ENCODE peak calls at places on chromosomes 6 and 20, in eight cellular contexts. One of them, this sample, is unnamed.

GRCh38 chr20:38806855-38807655 is 1.6 kb downstream of the PPP1R16B start:
- DNase-seq in body of pancreas: no peak
- DNase-seq in thyroid gland: no peak
- DNase-seq in H1: no peak
- DNase-seq in erythroblast: no peak
- DNase-seq in right lobe of liver: no peak
- DNase-seq in transverse colon: peak
- DNase-seq in endothelial cell of umbilical vein: peak
- DNase-seq in this sample: no peak

GRCh38 chr6:52725133-52725529 is 38.1 kb downstream of the GSTA2 start:
- DNase-seq in body of pancreas: peak
- DNase-seq in thyroid gland: peak
- DNase-seq in H1: no peak
- DNase-seq in erythroblast: peak
- DNase-seq in right lobe of liver: peak
- DNase-seq in transverse colon: peak
- DNase-seq in endothelial cell of umbilical vein: no peak
- DNase-seq in this sample: no peak

GRCh38 chr6:392441-393390 is 1.2 kb downstream of the IRF4 start:
- DNase-seq in body of pancreas: no peak
- DNase-seq in thyroid gland: no peak
- DNase-seq in H1: no peak
- DNase-seq in erythroblast: no peak
- DNase-seq in right lobe of liver: no peak
- DNase-seq in transverse colon: no peak
- DNase-seq in endothelial cell of umbilical vein: no peak
- DNase-seq in this sample: no peak

GRCh38 chr6:3844097-3844463 is 5.1 kb upstream of the FAM50B start:
- DNase-seq in body of pancreas: no peak
- DNase-seq in thyroid gland: no peak
- DNase-seq in H1: no peak
- DNase-seq in erythroblast: no peak
- DNase-seq in right lobe of liver: no peak
- DNase-seq in transverse colon: no peak
- DNase-seq in endothelial cell of umbilical vein: no peak
- DNase-seq in this sample: peak

GRCh38 chr20:41200446-41201202 is 63.3 kb downstream of the PLCG1 start:
- DNase-seq in body of pancreas: no peak
- DNase-seq in thyroid gland: no peak
- DNase-seq in H1: no peak
- DNase-seq in erythroblast: no peak
- DNase-seq in right lobe of liver: no peak
- DNase-seq in transverse colon: no peak
- DNase-seq in endothelial cell of umbilical vein: peak
- DNase-seq in this sample: no peak

GRCh38 chr6:119929121-119929520 is 579.6 kb upstream of the MAN1A1 start:
- DNase-seq in body of pancreas: no peak
- DNase-seq in thyroid gland: no peak
- DNase-seq in H1: no peak
- DNase-seq in erythroblast: no peak
- DNase-seq in right lobe of liver: no peak
- DNase-seq in transverse colon: no peak
- DNase-seq in endothelial cell of umbilical vein: no peak
- DNase-seq in this sample: no peak

GRCh38 chr6:81834141-81834621 is 81.7 kb upstream of the TENT5A start:
- DNase-seq in body of pancreas: no peak
- DNase-seq in thyroid gland: no peak
- DNase-seq in H1: no peak
- DNase-seq in erythroblast: peak
- DNase-seq in right lobe of liver: no peak
- DNase-seq in transverse colon: peak
- DNase-seq in endothelial cell of umbilical vein: no peak
- DNase-seq in this sample: peak

GRCh38 chr6:146310628-146311027 is 233.0 kb upstream of the RAB32 start:
- DNase-seq in body of pancreas: no peak
- DNase-seq in thyroid gland: no peak
- DNase-seq in H1: no peak
- DNase-seq in erythroblast: no peak
- DNase-seq in right lobe of liver: no peak
- DNase-seq in transverse colon: no peak
- DNase-seq in endothelial cell of umbilical vein: no peak
- DNase-seq in this sample: no peak

GRCh38 chr20:6504826-6505225 is 262.7 kb upstream of the BMP2 start:
- DNase-seq in body of pancreas: no peak
- DNase-seq in thyroid gland: no peak
- DNase-seq in H1: no peak
- DNase-seq in erythroblast: no peak
- DNase-seq in right lobe of liver: no peak
- DNase-seq in transverse colon: no peak
- DNase-seq in endothelial cell of umbilical vein: no peak
- DNase-seq in this sample: no peak

GRCh38 chr6:28005124-28005662 is 48.2 kb downstream of the OR2B6 start:
- DNase-seq in body of pancreas: no peak
- DNase-seq in thyroid gland: no peak
- DNase-seq in H1: no peak
- DNase-seq in erythroblast: peak
- DNase-seq in right lobe of liver: no peak
- DNase-seq in transverse colon: no peak
- DNase-seq in endothelial cell of umbilical vein: no peak
- DNase-seq in this sample: no peak

GRCh38 chr20:651713-652610 is 1.0 kb downstream of the SRXN1 start:
- DNase-seq in body of pancreas: no peak
- DNase-seq in thyroid gland: peak
- DNase-seq in H1: no peak
- DNase-seq in erythroblast: peak
- DNase-seq in right lobe of liver: no peak
- DNase-seq in transverse colon: peak
- DNase-seq in endothelial cell of umbilical vein: no peak
- DNase-seq in this sample: no peak

GRCh38 chr20:10498196-10498595 is 63.1 kb downstream of the SLX4IP start:
- DNase-seq in body of pancreas: no peak
- DNase-seq in thyroid gland: no peak
- DNase-seq in H1: no peak
- DNase-seq in erythroblast: peak
- DNase-seq in right lobe of liver: no peak
- DNase-seq in transverse colon: no peak
- DNase-seq in endothelial cell of umbilical vein: peak
- DNase-seq in this sample: no peak

GRCh38 chr20:18738055-18738454 is 75.5 kb upstream of the SCP2D1 start:
- DNase-seq in body of pancreas: no peak
- DNase-seq in thyroid gland: no peak
- DNase-seq in H1: no peak
- DNase-seq in erythroblast: peak
- DNase-seq in right lobe of liver: no peak
- DNase-seq in transverse colon: no peak
- DNase-seq in endothelial cell of umbilical vein: no peak
- DNase-seq in this sample: no peak

GRCh38 chr6:133705731-133706130 is 183.2 kb upstream of the TCF21 start:
- DNase-seq in body of pancreas: no peak
- DNase-seq in thyroid gland: no peak
- DNase-seq in H1: no peak
- DNase-seq in erythroblast: no peak
- DNase-seq in right lobe of liver: no peak
- DNase-seq in transverse colon: no peak
- DNase-seq in endothelial cell of umbilical vein: no peak
- DNase-seq in this sample: no peak

GRCh38 chr20:20373046-20373706 is 5.3 kb downstream of the INSM1 start:
- DNase-seq in body of pancreas: no peak
- DNase-seq in thyroid gland: no peak
- DNase-seq in H1: no peak
- DNase-seq in erythroblast: no peak
- DNase-seq in right lobe of liver: no peak
- DNase-seq in transverse colon: no peak
- DNase-seq in endothelial cell of umbilical vein: no peak
- DNase-seq in this sample: no peak

GRCh38 chr20:25623225-25623735 is 534 bp downstream of the NANP start:
- DNase-seq in body of pancreas: peak
- DNase-seq in thyroid gland: peak
- DNase-seq in H1: peak
- DNase-seq in erythroblast: peak
- DNase-seq in right lobe of liver: peak
- DNase-seq in transverse colon: peak
- DNase-seq in endothelial cell of umbilical vein: no peak
- DNase-seq in this sample: peak

GRCh38 chr6:147530132-147531060 is 21.9 kb downstream of the SAMD5 start:
- DNase-seq in body of pancreas: no peak
- DNase-seq in thyroid gland: no peak
- DNase-seq in H1: no peak
- DNase-seq in erythroblast: no peak
- DNase-seq in right lobe of liver: peak
- DNase-seq in transverse colon: peak
- DNase-seq in endothelial cell of umbilical vein: no peak
- DNase-seq in this sample: no peak

DNA sequence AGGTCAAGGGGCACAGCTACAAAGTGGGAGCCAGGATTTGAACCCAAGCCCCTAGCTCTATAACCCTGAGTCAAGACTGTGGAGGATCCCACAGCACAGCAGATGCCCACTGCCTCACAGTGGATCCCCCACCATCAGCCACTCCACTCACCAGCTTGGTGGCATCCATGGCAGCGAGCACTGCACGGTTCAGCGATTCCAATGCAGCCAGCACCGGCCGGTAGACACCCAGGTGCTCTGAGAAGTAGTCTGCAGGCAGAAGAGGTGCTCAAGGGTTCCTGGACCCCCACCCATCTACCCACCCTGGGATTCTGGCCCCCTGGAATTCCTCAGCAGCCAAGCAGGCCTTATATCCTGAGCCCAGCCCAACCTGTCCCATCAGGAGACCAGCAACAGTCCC is 2.5 kb downstream of the ACTL10 start:
- DNase-seq in body of pancreas: no peak
- DNase-seq in thyroid gland: peak
- DNase-seq in H1: no peak
- DNase-seq in erythroblast: no peak
- DNase-seq in right lobe of liver: no peak
- DNase-seq in transverse colon: no peak
- DNase-seq in endothelial cell of umbilical vein: no peak
- DNase-seq in this sample: no peak
- TF ChIP-seq POLR2A in body of pancreas: no peak
- TF ChIP-seq POLR2A in thyroid gland: no peak
- TF ChIP-seq POLR2A in H1: no peak
- TF ChIP-seq POLR2A in erythroblast: no peak
- TF ChIP-seq POLR2A in right lobe of liver: no peak
- TF ChIP-seq POLR2A in transverse colon: no peak
- TF ChIP-seq POLR2A in endothelial cell of umbilical vein: no peak
- TF ChIP-seq POLR2A in this sample: no peak

GRCh38 chr6:138404666-138405337 is 779 bp downstream of the HEBP2 start:
- DNase-seq in body of pancreas: peak
- DNase-seq in thyroid gland: peak
- DNase-seq in H1: no peak
- DNase-seq in erythroblast: peak
- DNase-seq in right lobe of liver: peak
- DNase-seq in transverse colon: peak
- DNase-seq in endothelial cell of umbilical vein: peak
- DNase-seq in this sample: no peak
- TF ChIP-seq POLR2A in body of pancreas: no peak
- TF ChIP-seq POLR2A in thyroid gland: no peak
- TF ChIP-seq POLR2A in H1: no peak
- TF ChIP-seq POLR2A in erythroblast: no peak
- TF ChIP-seq POLR2A in right lobe of liver: no peak
- TF ChIP-seq POLR2A in transverse colon: no peak
- TF ChIP-seq POLR2A in endothelial cell of umbilical vein: no peak
- TF ChIP-seq POLR2A in this sample: no peak

GRCh38 chr6:131949615-131949908 is 1.6 kb downstream of the CCN2 start:
- DNase-seq in body of pancreas: no peak
- DNase-seq in thyroid gland: no peak
- DNase-seq in H1: no peak
- DNase-seq in erythroblast: no peak
- DNase-seq in right lobe of liver: no peak
- DNase-seq in transverse colon: no peak
- DNase-seq in endothelial cell of umbilical vein: no peak
- DNase-seq in this sample: no peak

GRCh38 chr6:131949909-131950766 is 1.0 kb downstream of the CCN2 start:
- DNase-seq in body of pancreas: peak
- DNase-seq in thyroid gland: peak
- DNase-seq in H1: no peak
- DNase-seq in erythroblast: peak
- DNase-seq in right lobe of liver: peak
- DNase-seq in transverse colon: peak
- DNase-seq in endothelial cell of umbilical vein: peak
- DNase-seq in this sample: no peak

GRCh38 chr6:131948692-131949614 is 2.2 kb downstream of the CCN2 start:
- DNase-seq in body of pancreas: peak
- DNase-seq in thyroid gland: no peak
- DNase-seq in H1: no peak
- DNase-seq in erythroblast: no peak
- DNase-seq in right lobe of liver: no peak
- DNase-seq in transverse colon: no peak
- DNase-seq in endothelial cell of umbilical vein: peak
- DNase-seq in this sample: no peak

GRCh38 chr6:131951576-131952230 is 531 bp upstream of the CCN2 start:
- DNase-seq in body of pancreas: no peak
- DNase-seq in thyroid gland: no peak
- DNase-seq in H1: no peak
- DNase-seq in erythroblast: no peak
- DNase-seq in right lobe of liver: no peak
- DNase-seq in transverse colon: no peak
- DNase-seq in endothelial cell of umbilical vein: no peak
- DNase-seq in this sample: no peak

GRCh38 chr6:131950767-131951575 is at the start of gene CCN2:
- DNase-seq in body of pancreas: peak
- DNase-seq in thyroid gland: peak
- DNase-seq in H1: peak
- DNase-seq in erythroblast: no peak
- DNase-seq in right lobe of liver: peak
- DNase-seq in transverse colon: peak
- DNase-seq in endothelial cell of umbilical vein: peak
- DNase-seq in this sample: peak
- TF ChIP-seq POLR2A in body of pancreas: peak
- TF ChIP-seq POLR2A in thyroid gland: peak
- TF ChIP-seq POLR2A in H1: peak
- TF ChIP-seq POLR2A in erythroblast: no peak
- TF ChIP-seq POLR2A in right lobe of liver: peak
- TF ChIP-seq POLR2A in transverse colon: peak
- TF ChIP-seq POLR2A in endothelial cell of umbilical vein: peak
- TF ChIP-seq POLR2A in this sample: peak

GRCh38 chr20:4534315-4534714 is 187.4 kb upstream of the PRND start:
- DNase-seq in body of pancreas: no peak
- DNase-seq in thyroid gland: no peak
- DNase-seq in H1: no peak
- DNase-seq in erythroblast: no peak
- DNase-seq in right lobe of liver: no peak
- DNase-seq in transverse colon: no peak
- DNase-seq in endothelial cell of umbilical vein: no peak
- DNase-seq in this sample: no peak

GRCh38 chr20:4533734-4534133 is 188.0 kb upstream of the PRND start:
- DNase-seq in body of pancreas: no peak
- DNase-seq in thyroid gland: no peak
- DNase-seq in H1: no peak
- DNase-seq in erythroblast: no peak
- DNase-seq in right lobe of liver: no peak
- DNase-seq in transverse colon: no peak
- DNase-seq in endothelial cell of umbilical vein: no peak
- DNase-seq in this sample: no peak

DNA sequence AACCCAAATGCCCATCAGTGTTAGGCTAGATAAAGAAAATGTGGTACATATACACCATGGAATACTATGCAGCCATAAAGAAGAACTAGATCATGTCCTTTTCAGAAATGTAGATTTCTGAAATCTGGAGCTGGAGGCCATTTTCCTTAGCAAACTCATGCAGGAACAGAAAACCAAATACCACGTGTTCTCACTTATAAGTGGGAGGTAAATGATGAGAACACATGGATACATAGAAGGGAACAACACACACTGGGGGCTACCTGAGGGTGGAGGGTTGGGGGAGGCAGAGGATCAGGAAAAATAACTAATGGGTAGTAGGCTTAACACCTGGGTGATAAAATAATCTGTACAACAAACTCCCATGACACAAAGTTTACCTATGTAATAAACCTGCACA is 188.9 kb upstream of the PRND start:
- DNase-seq in body of pancreas: no peak
- DNase-seq in thyroid gland: no peak
- DNase-seq in H1: no peak
- DNase-seq in erythroblast: no peak
- DNase-seq in right lobe of liver: no peak
- DNase-seq in transverse colon: no peak
- DNase-seq in endothelial cell of umbilical vein: no peak
- DNase-seq in this sample: no peak
- TF ChIP-seq POLR2A in body of pancreas: no peak
- TF ChIP-seq POLR2A in thyroid gland: no peak
- TF ChIP-seq POLR2A in H1: no peak
- TF ChIP-seq POLR2A in erythroblast: no peak
- TF ChIP-seq POLR2A in right lobe of liver: no peak
- TF ChIP-seq POLR2A in transverse colon: no peak
- TF ChIP-seq POLR2A in endothelial cell of umbilical vein: no peak
- TF ChIP-seq POLR2A in this sample: no peak

This sample was measured in H54.